ENCODE peak calls at places on chromosomes 13 and 19, in four cellular contexts. C, M, P and A are unnamed samples.

GRCh38 chr19:16969127-16969526 is 57.5 kb downstream of the CPAMD8 start:
- DNase-seq in P (peak), C (no peak), M (no peak), A (no peak)

GRCh38 chr13:24709186-24709913 is 29.1 kb downstream of the ATP12A start:
- DNase-seq in C (no peak), M (no peak), P (no peak), A (no peak)

GRCh38 chr13:112809332-112810310 is 119.8 kb downstream of the ATP11A start:
- DNase-seq in P (no peak), C (no peak), M (no peak), A (no peak)

GRCh38 chr13:37618554-37618953 is 20.0 kb upstream of the POSTN start:
- DNase-seq in M (no peak), P (peak), C (no peak), A (peak)

GRCh38 chr19:33293255-33294057 is 8.9 kb downstream of the CEBPA start:
- DNase-seq in C (peak), M (no peak), P (peak), A (peak)

GRCh38 chr13:32206097-32206740 is 108.9 kb downstream of the ZAR1L start:
- DNase-seq in M (no peak), P (peak), C (peak), A (no peak)

GRCh38 chr13:25752957-25753540 is 298.8 kb downstream of the SHISA2 start:
- DNase-seq in C (peak), M (no peak), P (peak), A (peak)

GRCh38 chr19:47247308-47247990 is 8.9 kb upstream of the CCDC9 start:
- DNase-seq in P (peak), M (peak), C (peak), A (peak)

GRCh38 chr19:27764186-27764804 is 1448.7 kb downstream of the UQCRFS1 start:
- DNase-seq in M (no peak), P (no peak), C (no peak), A (no peak)

GRCh38 chr19:29849234-29849633 is 37.4 kb downstream of the CCNE1 start:
- DNase-seq in C (no peak), P (no peak), M (no peak), A (no peak)

GRCh38 chr13:51603716-51604115 is 19.5 kb downstream of the WDFY2 start:
- DNase-seq in M (no peak), C (no peak), P (no peak), A (no peak)

GRCh38 chr19:2042485-2043268 is 8.4 kb downstream of the MKNK2 start:
- DNase-seq in M (peak), P (no peak), C (peak), A (no peak)

GRCh38 chr19:35061583-35062373 is 20.3 kb downstream of the HPN start:
- DNase-seq in M (no peak), P (no peak), C (no peak), A (no peak)

GRCh38 chr19:51980116-51980736 is 6.4 kb downstream of the ZNF350 start:
- DNase-seq in M (no peak), C (no peak), P (peak), A (no peak)

GRCh38 chr13:108667205-108667604 is 37.8 kb downstream of the MYO16 start:
- DNase-seq in P (no peak), M (no peak), C (no peak), A (no peak)